ENCODE peak calls at places on chromosomes 12 and 14, in ten cellular contexts. V is naive thymus-derived CD8-positive, alpha-beta T cell; T is activated T-helper 1 cell treated with Interleukin-2 at 50 U/mL for 16 hours; R is NCI-H460; H is AG09309; E is neural crest cell; F is stomach; S is stromal cell of bone marrow; J is NCI-H1417 treated with DMSO at 0.1 percent for 48 hours; C is Calu3. G is an unnamed sample.

GRCh38 chr14:77965919-77966435 is 166.1 kb downstream of the ADCK1 start:
- DNase-seq in V (no peak), T (no peak), R (no peak), H (no peak), E (no peak), F (peak; percentile 54), S (no peak), J (no peak), C (peak; percentile 34), G (peak; percentile 21)

GRCh38 chr14:29749327-29749726 is 178.3 kb downstream of the PRKD1 start:
- DNase-seq in V (no peak), T (no peak), R (peak; percentile 13), H (no peak), E (no peak), F (no peak), S (peak; percentile 60), J (no peak), C (peak; percentile 34), G (no peak)

GRCh38 chr12:3242199-3242863 is 165.2 kb downstream of the TSPAN9 start:
- DNase-seq in V (no peak), T (no peak), R (no peak), H (no peak), E (no peak), F (no peak), S (no peak), J (no peak), C (peak; percentile 29), G (no peak)

GRCh38 chr12:110058875-110059615 is 10.7 kb upstream of the C12orf76 start:
- DNase-seq in V (no peak), T (no peak), R (no peak), H (no peak), E (no peak), F (no peak), S (no peak), J (no peak), C (no peak), G (no peak)

GRCh38 chr14:94047581-94047980 is 21.4 kb downstream of the OTUB2 start:
- DNase-seq in V (no peak), T (no peak), R (no peak), H (no peak), E (no peak), F (no peak), S (no peak), J (no peak), C (no peak), G (no peak)

GRCh38 chr12:131827961-131828534 is at the start of gene MMP17:
- DNase-seq in V (peak; percentile 31), T (peak; percentile 12), R (peak; percentile 60), H (no peak), E (peak; percentile 60), F (no peak), S (peak; percentile 40), J (no peak), C (peak; percentile 67), G (no peak)

GRCh38 chr12:54967461-54967860 is 17.1 kb downstream of the TESPA1 start:
- DNase-seq in V (peak; percentile 59), T (no peak), R (no peak), H (no peak), E (no peak), F (peak; percentile 33), S (no peak), J (no peak), C (no peak), G (no peak)

GRCh38 chr14:50399251-50400032 is 2.8 kb upstream of the CDKL1 start:
- DNase-seq in V (no peak), T (no peak), R (peak; percentile 36), H (no peak), E (no peak), F (peak; percentile 49), S (peak; percentile 43), J (no peak), C (peak; percentile 21), G (no peak)

GRCh38 chr12:56193025-56193578 is 3.8 kb upstream of the SMARCC2 start:
- DNase-seq in V (peak; percentile 80), T (peak; percentile 38), R (peak; percentile 88), H (peak; percentile 54), E (peak; percentile 76), F (peak; percentile 85), S (peak; percentile 75), J (peak; percentile 33), C (peak; percentile 85), G (peak; percentile 39)

GRCh38 chr12:3437986-3438385 is 53.0 kb upstream of the PRMT8 start:
- DNase-seq in V (no peak), T (no peak), R (no peak), H (no peak), E (no peak), F (no peak), S (no peak), J (no peak), C (no peak), G (no peak)

GRCh38 chr12:19801941-19802340 is 362.6 kb downstream of the AEBP2 start:
- DNase-seq in V (no peak), T (no peak), R (no peak), H (no peak), E (no peak), F (no peak), S (no peak), J (no peak), C (no peak), G (no peak)

GRCh38 chr12:56189336-56189917 is at the start of gene SMARCC2:
- DNase-seq in V (peak; percentile 84), T (peak; percentile 78), R (peak; percentile 88), H (peak; percentile 56), E (peak; percentile 95), F (peak; percentile 92), S (peak; percentile 78), J (peak; percentile 61), C (peak; percentile 96), G (peak; percentile 78)

GRCh38 chr14:92600318-92601053 is 86.9 kb downstream of the RIN3 start:
- DNase-seq in V (no peak), T (no peak), R (no peak), H (peak; percentile 77), E (no peak), F (no peak), S (peak; percentile 68), J (no peak), C (no peak), G (no peak)

GRCh38 chr14:59481407-59482119 is 2.6 kb downstream of the L3HYPDH start:
- DNase-seq in V (no peak), T (no peak), R (peak; percentile 38), H (no peak), E (no peak), F (no peak), S (peak; percentile 41), J (no peak), C (no peak), G (no peak)

GRCh38 chr14:62691613-62692489 is 353.4 kb downstream of the KCNH5 start:
- DNase-seq in V (no peak), T (no peak), R (peak; percentile 98), H (peak; percentile 25), E (no peak), F (peak; percentile 60), S (peak; percentile 64), J (peak; percentile 39), C (peak; percentile 70), G (no peak)

G was measured in progenitor cell of endocrine pancreas.